ENCODE peak calls at places on chromosomes 13 and 19, in four cellular contexts. J is cardiac muscle cell, V is pancreas, S is breast epithelium. Y is an unnamed sample. For H3K9me3, the result is how much of the 10 kb centered on the place peaks cover.

GRCh38 chr13:59774511-59774911 is 389.2 kb downstream of the DIAPH3 start:
- DNase-seq in V (no peak), S (peak), J (peak), Y (no peak)

GRCh38 chr19:53910170-53910518 is 1.1 kb downstream of the CACNG7 start:
- DNase-seq in S (no peak), J (peak), V (no peak), Y (no peak)

GRCh38 chr13:42820450-42820849 is 39.1 kb downstream of the FAM216B start:
- DNase-seq in J (peak), V (no peak), S (no peak), Y (no peak)

GRCh38 chr13:102550507-102550906 is 46.3 kb upstream of the TPP2 start:
- DNase-seq in S (no peak), J (no peak), V (no peak), Y (no peak)

GRCh38 chr19:48817585-48818124 is 6.8 kb upstream of the BCAT2 start:
- DNase-seq in J (no peak), V (no peak), S (no peak), Y (no peak)

GRCh38 chr13:42028113-42028799 is 20.2 kb upstream of the DGKH start:
- DNase-seq in J (no peak), S (no peak), V (no peak), Y (no peak)

GRCh38 chr19:16368385-16369305 is 44.0 kb downstream of the KLF2 start:
- DNase-seq in S (no peak), J (no peak), V (no peak), Y (peak)

GRCh38 chr19:13150919-13151604 is 851 bp downstream of the IER2 start:
- DNase-seq in V (no peak), S (peak), J (peak), Y (no peak)

GRCh38 chr19:58356236-58356970 is 3.1 kb upstream of the A1BG start:
- DNase-seq in V (no peak), J (peak), S (no peak), Y (peak)

GRCh38 chr13:78981913-78982312 is 323.0 kb upstream of the OBI1 start:
- DNase-seq in S (no peak), V (no peak), J (no peak), Y (no peak)

GRCh38 chr13:23399254-23399796 is 34.2 kb downstream of the SACS start:
- DNase-seq in S (no peak), J (no peak), V (no peak), Y (no peak)
- TF ChIP-seq CTCF in S (no peak), J (no peak), V (no peak), Y (no peak)

DNA sequence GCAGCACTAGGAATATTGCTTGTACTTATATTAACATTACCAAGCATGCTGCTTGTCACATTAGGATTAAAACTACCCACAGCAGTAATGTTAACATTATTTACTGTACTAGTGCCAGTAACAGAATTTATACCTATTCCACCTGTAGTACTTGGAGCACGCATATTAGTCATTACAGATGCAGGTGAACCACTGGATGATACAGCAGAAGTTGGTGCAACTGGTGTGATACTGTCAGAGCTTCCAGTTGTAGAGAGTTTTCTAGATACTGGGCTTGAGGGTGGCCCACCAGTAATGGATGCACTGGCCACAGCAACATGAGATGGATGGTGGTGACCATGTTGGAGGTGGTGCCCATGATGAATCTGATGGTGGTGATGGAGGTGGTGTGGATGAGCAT is 1.1 kb downstream of the TSC22D1 start:
- DNase-seq in J (no peak), V (no peak), S (no peak), Y (no peak)
- H3K27ac ChIP-seq in J (no peak), V (no peak), S (peak), Y (peak)

DNA sequence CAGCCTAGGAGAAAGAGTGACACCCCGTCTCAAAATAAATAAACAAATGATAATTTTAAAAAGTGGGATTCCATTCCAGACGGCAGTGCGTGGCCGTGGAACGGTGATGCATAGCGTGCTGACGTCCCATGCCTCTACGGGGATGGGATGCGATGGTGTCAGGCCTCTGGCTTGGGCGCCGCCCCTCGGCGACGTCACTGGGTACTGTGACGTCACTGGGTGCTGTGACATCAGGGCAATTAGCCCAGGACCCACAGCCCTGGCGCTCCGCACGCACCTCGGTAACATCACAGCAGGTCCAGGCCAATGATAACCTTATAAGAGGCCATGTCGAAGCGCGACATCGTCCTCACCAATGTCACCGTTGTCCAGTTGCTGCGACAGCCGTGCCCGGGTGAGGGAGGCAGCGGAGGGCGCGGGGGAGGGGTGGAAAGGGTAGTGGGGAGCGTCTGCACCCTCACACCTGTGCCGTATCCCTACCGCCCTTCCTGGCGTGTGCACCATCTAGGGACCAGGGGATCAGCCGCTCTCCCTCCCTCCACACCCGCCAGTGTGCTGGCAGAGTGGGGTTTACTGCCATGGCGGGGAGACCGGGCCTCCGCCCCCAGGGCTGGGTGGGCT is at the start of gene GAPDHS:
- DNase-seq in S (no peak), V (no peak), J (peak), Y (no peak)
- H3K9me3 ChIP-seq in S (under half), V (under half), J (under half), Y (under half)

DNA sequence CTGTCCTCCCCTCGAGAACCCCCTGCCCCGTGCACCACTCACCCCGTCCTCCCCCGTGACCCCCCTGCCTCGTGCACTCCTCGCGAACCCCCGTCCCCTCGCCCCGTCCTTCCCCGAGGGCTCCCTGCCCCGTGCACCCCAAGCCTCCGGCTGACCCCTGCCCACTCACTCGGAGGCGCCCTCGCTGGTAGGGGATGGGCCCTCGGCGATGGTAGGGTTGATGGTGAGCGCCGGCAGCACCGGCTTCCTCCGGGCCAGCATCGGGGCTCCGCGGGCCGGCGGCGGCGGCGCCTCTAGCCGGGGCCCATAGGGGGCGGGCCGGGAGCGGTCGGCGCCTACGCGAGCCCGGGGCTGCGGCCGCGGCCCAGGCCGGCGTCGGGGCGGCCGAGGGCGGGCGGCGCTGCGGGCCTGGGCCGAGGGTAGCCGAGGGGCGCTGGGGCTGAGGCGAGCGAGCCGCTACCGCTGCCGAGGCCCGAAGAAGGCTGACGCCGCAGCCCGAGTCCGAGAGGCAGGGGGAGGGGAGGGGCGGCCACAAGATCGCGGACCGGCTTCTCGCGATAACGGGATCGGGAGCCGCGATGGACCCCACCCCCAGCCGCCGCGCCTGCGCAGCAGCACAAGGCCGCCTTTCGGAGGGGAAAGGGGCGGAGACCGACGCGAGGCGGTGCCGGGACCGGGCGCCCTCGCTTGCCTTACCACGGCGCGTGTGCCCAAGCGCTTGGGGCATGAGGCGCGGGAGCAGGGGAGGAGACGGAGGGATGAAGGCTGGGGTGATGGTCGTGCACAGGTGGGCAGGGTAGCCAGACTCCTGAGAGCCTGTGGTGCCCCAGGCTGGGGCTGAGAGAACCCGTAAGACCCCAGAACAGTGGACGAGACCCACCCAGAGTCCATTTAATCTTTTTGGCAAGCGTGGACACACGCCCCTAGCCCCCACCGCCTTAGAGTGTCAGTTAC is at the start of gene MAP2K2:
- DNase-seq in J (peak), S (peak), V (peak), Y (peak)
- TF ChIP-seq CTCF in J (no peak), S (no peak), V (no peak), Y (no peak)

DNA sequence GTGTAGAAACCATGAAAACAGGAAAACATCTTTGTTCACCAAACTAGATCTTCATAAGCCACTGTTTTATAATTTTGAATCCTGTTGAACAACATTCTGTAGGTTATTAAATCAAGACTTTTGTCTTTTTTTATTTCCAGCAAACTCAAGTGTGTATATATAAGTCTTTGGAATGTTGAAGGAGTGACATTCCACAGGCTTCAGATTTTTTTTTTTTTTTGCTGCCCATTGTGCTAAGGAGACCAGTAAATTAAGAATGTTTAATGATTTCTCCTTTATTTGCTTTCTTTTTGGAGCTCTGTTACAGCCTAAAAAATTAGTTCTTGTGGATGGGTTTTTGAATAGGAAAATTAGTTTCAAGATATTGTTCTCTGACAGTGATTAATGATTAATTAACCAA is 89.7 kb downstream of the LMO7 start:
- DNase-seq in S (no peak), J (no peak), V (no peak), Y (no peak)
- H3K27ac ChIP-seq in S (no peak), J (peak), V (no peak), Y (no peak)

GRCh38 chr19:2853015-2853606 is 11.8 kb downstream of the ZNF555 start:
- DNase-seq in J (no peak), V (no peak), S (no peak), Y (no peak)

GRCh38 chr19:2854849-2855248 is 12.3 kb upstream of the ZNF556 start:
- DNase-seq in S (no peak), J (no peak), V (no peak), Y (no peak)

GRCh38 chr19:2850256-2850925 is 9.1 kb downstream of the ZNF555 start:
- DNase-seq in V (no peak), S (no peak), J (no peak), Y (no peak)

GRCh38 chr19:2856457-2857055 is 10.6 kb upstream of the ZNF556 start:
- DNase-seq in V (no peak), J (no peak), S (no peak), Y (no peak)

GRCh38 chr19:2852598-2852997 is 11.3 kb downstream of the ZNF555 start:
- DNase-seq in J (no peak), S (no peak), V (no peak), Y (no peak)
- H3K9me3 ChIP-seq in J (under half), S (half or more), V (under half), Y (under half)

DNA sequence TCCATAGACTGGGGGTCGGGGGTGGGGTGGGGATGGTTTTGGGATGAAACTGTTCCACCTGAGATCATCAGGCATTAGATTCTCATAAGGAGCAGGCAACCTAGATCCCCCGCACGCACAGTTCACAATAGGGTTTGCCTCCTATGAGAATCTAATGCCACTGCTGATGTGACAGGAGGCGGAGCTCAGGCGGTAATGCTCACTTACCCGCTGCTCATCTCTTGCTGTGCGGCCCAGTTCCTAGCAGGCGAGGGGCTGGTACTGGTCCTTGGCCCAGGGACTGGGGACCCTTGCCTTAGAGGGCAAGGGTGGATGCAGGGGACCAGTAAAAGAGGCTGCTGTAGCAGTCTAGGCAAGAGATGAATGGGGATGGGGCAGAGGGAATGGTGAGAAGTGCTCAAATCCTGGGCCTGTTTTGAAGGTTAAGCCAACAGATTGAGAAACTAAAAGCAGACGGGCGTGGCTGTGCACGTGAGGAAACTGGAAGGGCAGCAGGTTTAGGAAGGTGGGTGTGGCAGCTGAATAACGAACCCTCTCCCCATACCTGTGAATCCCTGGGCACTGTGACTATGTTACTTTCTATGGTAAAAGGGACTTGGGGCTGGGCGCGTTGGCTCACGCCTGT is 1.5 kb upstream of the ERICH4 start:
- DNase-seq in V (no peak), J (no peak), S (no peak), Y (no peak)
- TF ChIP-seq CTCF in V (no peak), J (no peak), S (no peak), Y (no peak)

DNA sequence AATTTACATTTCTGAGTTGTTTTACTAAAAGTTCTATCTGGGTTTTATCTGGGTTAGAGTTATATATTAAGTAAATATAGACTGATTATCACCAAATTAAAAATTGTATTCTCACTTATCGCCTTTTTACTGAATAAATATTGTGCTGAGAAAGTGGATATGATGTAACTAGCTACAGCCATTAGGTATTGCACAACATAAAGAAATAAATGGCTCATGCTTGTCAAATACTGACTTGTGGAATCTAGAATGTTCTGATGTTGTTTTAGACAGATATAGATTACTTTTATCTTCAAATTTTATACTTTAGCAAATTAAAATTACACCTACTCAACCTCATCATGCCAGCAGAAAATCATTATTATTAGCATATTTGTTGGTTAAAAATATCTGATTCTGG is 1277.1 kb upstream of the MIR17HG start:
- DNase-seq in V (no peak), S (no peak), J (no peak), Y (no peak)
- H3K27ac ChIP-seq in V (no peak), S (no peak), J (no peak), Y (no peak)

Y was measured in CD4-positive, alpha-beta T cell.